ENCODE peak calls at places on chromosomes 5 and 9, in four cellular contexts. K, H, V and W are unnamed samples.

GRCh38 chr5:12691330-12691729 is 787.1 kb upstream of the CTNND2 start:
- DNase-seq in K (no peak), H (peak; percentile 39), V (no peak), W (no peak)

GRCh38 chr9:133835273-133835901 is 97.2 kb upstream of the SARDH start:
- DNase-seq in K (no peak), V (no peak), H (no peak), W (no peak)

GRCh38 chr9:77832647-77833046 is 184.5 kb upstream of the GNA14 start:
- DNase-seq in V (no peak), H (no peak), K (no peak), W (no peak)

GRCh38 chr9:119834064-119834620 is 464.9 kb upstream of the BRINP1 start:
- DNase-seq in V (no peak), K (no peak), H (no peak), W (no peak)

GRCh38 chr9:98632839-98633238 is 75.9 kb downstream of the GABBR2 start:
- DNase-seq in K (no peak), V (no peak), H (no peak), W (no peak)

GRCh38 chr5:171149772-171150171 is 159.3 kb upstream of the TLX3 start:
- DNase-seq in H (no peak), V (no peak), K (no peak), W (no peak)

GRCh38 chr9:75909776-75910175 is 19.3 kb downstream of the PCSK5 start:
- DNase-seq in K (no peak), V (no peak), H (no peak), W (no peak)

GRCh38 chr5:173627860-173628392 is 11.5 kb upstream of the BOD1 start:
- DNase-seq in V (no peak), H (no peak), K (no peak), W (peak; percentile 38)

GRCh38 chr5:162565-163337 is 28.5 kb upstream of the LRRC14B start:
- DNase-seq in V (no peak), H (no peak), K (peak; percentile 88), W (no peak)

GRCh38 chr5:61701877-61702602 is 370.0 kb downstream of the ZSWIM6 start:
- DNase-seq in H (no peak), K (no peak), V (no peak), W (no peak)

GRCh38 chr5:76384189-76384588 is 18.9 kb upstream of the IQGAP2 start:
- DNase-seq in K (no peak), H (no peak), V (no peak), W (no peak)

GRCh38 chr5:176492431-176492830 is 44.2 kb downstream of the FAF2 start:
- DNase-seq in H (no peak), K (no peak), V (no peak), W (no peak)

GRCh38 chr5:143957455-143957854 is 145.5 kb downstream of the HMHB1 start:
- DNase-seq in V (no peak), K (no peak), H (no peak), W (no peak)
- TF ChIP-seq CTCF in V (no peak), K (peak; percentile 69), H (no peak), W (no peak)

GRCh38 chr9:14752271-14752670 is 29.7 kb upstream of the CER1 start:
- DNase-seq in V (no peak), K (no peak), H (no peak), W (no peak)
- TF ChIP-seq CTCF in V (no peak), K (no peak), H (no peak), W (no peak)

GRCh38 chr9:19085295-19085694 is 17.4 kb downstream of the HAUS6 start:
- DNase-seq in V (no peak), H (peak; percentile 16), K (no peak), W (no peak)
- TF ChIP-seq CTCF in V (peak; percentile 56), H (peak; percentile 41), K (peak; percentile 72), W (peak; percentile 12)

GRCh38 chr9:136048560-136049411 is 46.3 kb downstream of the NACC2 start:
- DNase-seq in H (no peak), K (peak; percentile 92), V (no peak), W (peak; percentile 71)

GRCh38 chr9:136049451-136050265 is 45.4 kb downstream of the NACC2 start:
- DNase-seq in H (no peak), K (peak; percentile 94), V (no peak), W (no peak)

GRCh38 chr9:136050706-136051567 is 44.2 kb downstream of the NACC2 start:
- DNase-seq in V (no peak), K (peak; percentile 92), H (peak; percentile 46), W (peak; percentile 76)

GRCh38 chr9:136051568-136052432 is 43.3 kb downstream of the NACC2 start:
- DNase-seq in K (peak; percentile 94), H (peak; percentile 94), V (no peak), W (peak; percentile 83)

GRCh38 chr9:136050266-136050705 is 44.8 kb downstream of the NACC2 start:
- DNase-seq in H (no peak), V (no peak), K (no peak), W (peak; percentile 82)
- TF ChIP-seq CTCF in H (no peak), V (no peak), K (no peak), W (no peak)

DNA sequence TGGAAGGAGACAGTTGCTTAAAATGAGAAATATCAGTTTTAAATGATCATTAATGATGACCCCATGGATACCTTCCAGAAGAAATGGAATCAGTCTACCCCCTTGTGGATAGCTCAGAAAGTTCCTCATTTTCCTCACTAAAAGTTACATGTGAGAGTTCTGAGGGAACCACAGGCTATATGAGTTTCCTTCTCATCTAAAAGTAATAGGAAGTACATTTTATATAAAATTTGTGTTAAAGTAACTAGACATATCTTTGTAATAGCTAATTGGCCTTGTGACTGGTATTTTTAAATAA is 104.9 kb upstream of the SLC25A48 start:
- DNase-seq in H (peak; percentile 37), V (no peak), K (no peak), W (no peak)
- TF ChIP-seq CTCF in H (peak; percentile 67), V (no peak), K (peak; percentile 73), W (peak; percentile 31)

DNA sequence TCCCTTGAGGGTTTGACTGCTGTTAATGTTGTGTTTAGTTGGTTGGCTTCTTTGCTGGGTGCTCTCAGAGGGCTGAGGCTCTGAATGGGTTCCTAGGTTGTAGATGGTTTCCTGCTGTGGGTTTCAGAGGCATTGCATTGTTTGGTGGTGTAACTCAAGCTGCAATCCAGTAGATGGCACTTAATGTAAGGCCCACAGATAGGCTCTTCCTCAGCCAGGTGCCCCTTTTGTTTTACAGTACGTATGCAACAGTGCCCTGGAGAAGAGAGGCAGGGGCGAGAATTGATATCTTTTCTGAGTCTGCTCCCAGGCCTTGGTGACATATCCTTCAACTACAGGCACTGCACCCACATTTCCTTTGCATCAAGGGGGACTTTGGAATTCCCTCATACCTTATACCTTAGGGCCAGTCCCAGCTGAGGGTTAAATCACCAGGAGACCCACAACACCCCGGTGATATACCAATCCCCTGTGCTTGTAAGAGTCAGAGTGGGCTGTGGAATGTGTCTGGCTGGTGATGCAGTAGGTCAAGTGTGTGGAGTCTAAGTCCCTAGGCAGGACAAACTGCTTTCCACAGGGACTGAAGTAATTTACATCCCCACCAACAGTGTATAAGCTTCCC is 7.0 kb upstream of the UGT3A2 start:
- DNase-seq in H (peak; percentile 26), K (no peak), V (no peak), W (no peak)
- TF ChIP-seq CTCF in H (peak; percentile 37), K (peak; percentile 42), V (no peak), W (peak; percentile 13)